ENCODE peak calls at places on chromosome 10, in ten cellular contexts. Y is left cardiac atrium; V is aorta; P is naive thymus-derived CD8-positive, alpha-beta T cell; W is activated T-cell treated with anti-CD3 and anti-CD28 coated beads, Interleukin-2, amount 50 U/mL, for 4 hours; T is activated CD4-positive, alpha-beta T cell treated with anti-CD3 and anti-CD28 coated beads for 36 hours; D is activated CD8-positive, alpha-beta T cell treated with anti-CD3 and anti-CD28 coated beads, Interleukin-2, amount 10 ng/mL, durations not matched to agents 7 days and 5 days; A is stimulated activated naive CD8-positive, alpha-beta T cell treated with anti-CD3 and anti-CD28 coated beads, Interleukin-15, Interleukin-2, amounts not matched to agents 100 U/mL and 50 U/mL, for 24 hours; U is activated naive CD8-positive, alpha-beta T cell treated with anti-CD3 and anti-CD28 coated beads, Interleukin-2, amount 50 U/mL, for 24 hours; G is thoracic aorta. X is an unnamed sample.
A peak's percentile ranks its signal among the peaks of the same experiment; 100 is the strongest.

GRCh38 chr10:29588640-29589421 is 45.9 kb downstream of the SVIL start:
- ATAC-seq in Y (no peak), V (no peak), P (no peak), W (no peak), T (no peak), D (no peak), A (no peak), U (no peak), G (no peak), X (no peak)

GRCh38 chr10:112389147-112389822 is 15.4 kb downstream of the ACSL5 start:
- ATAC-seq in Y (peak; percentile 94), V (peak; percentile 65), P (peak; percentile 74), W (peak; percentile 93), T (peak; percentile 90), D (peak; percentile 42), A (peak; percentile 94), U (peak; percentile 94), G (peak; percentile 65), X (peak; percentile 93)

GRCh38 chr10:73828166-73828565 is 16.8 kb upstream of the NDST2 start:
- ATAC-seq in Y (no peak), V (no peak), P (no peak), W (no peak), T (no peak), D (no peak), A (no peak), U (no peak), G (no peak), X (no peak)

GRCh38 chr10:92760609-92761008 is 70.9 kb downstream of the HHEX start:
- ATAC-seq in Y (no peak), V (no peak), P (no peak), W (no peak), T (no peak), D (no peak), A (no peak), U (no peak), G (no peak), X (no peak)

GRCh38 chr10:28593811-28594210 is 60.9 kb downstream of the WAC start:
- ATAC-seq in Y (peak; percentile 20), V (no peak), P (peak; percentile 33), W (no peak), T (no peak), D (peak; percentile 47), A (no peak), U (no peak), G (no peak), X (no peak)

GRCh38 chr10:84177541-84178386 is 4.2 kb downstream of the GPR15LG start:
- ATAC-seq in Y (peak; percentile 84), V (no peak), P (peak; percentile 87), W (peak; percentile 74), T (peak; percentile 73), D (peak; percentile 93), A (peak; percentile 40), U (peak; percentile 49), G (no peak), X (peak; percentile 66)

GRCh38 chr10:118463740-118464139 is 121.6 kb upstream of the FAM204A start:
- ATAC-seq in Y (no peak), V (no peak), P (no peak), W (no peak), T (no peak), D (no peak), A (no peak), U (no peak), G (no peak), X (no peak)

GRCh38 chr10:125089486-125089885 is 70.9 kb downstream of the CTBP2 start:
- ATAC-seq in Y (no peak), V (no peak), P (no peak), W (no peak), T (no peak), D (no peak), A (no peak), U (no peak), G (no peak), X (no peak)

GRCh38 chr10:7231420-7232414 is 179.1 kb downstream of the SFMBT2 start:
- ATAC-seq in Y (no peak), V (no peak), P (no peak), W (no peak), T (no peak), D (no peak), A (no peak), U (no peak), G (no peak), X (no peak)

GRCh38 chr10:4947635-4948596 is 15.3 kb upstream of the AKR1C1 start:
- ATAC-seq in Y (peak; percentile 96), V (peak; percentile 93), P (no peak), W (no peak), T (no peak), D (no peak), A (no peak), U (no peak), G (peak; percentile 88), X (no peak)

GRCh38 chr10:47039558-47039905 is 128.3 kb downstream of the PTPN20 start:
- ATAC-seq in Y (no peak), V (no peak), P (no peak), W (no peak), T (no peak), D (peak; percentile 33), A (no peak), U (no peak), G (no peak), X (no peak)

GRCh38 chr10:110278562-110278961 is 26.2 kb downstream of the SMNDC1 start:
- ATAC-seq in Y (no peak), V (no peak), P (no peak), W (no peak), T (no peak), D (no peak), A (no peak), U (no peak), G (no peak), X (no peak)

GRCh38 chr10:95706990-95707389 is 13.3 kb upstream of the TCTN3 start:
- ATAC-seq in Y (no peak), V (peak; percentile 38), P (no peak), W (no peak), T (no peak), D (no peak), A (no peak), U (peak; percentile 28), G (no peak), X (no peak)

GRCh38 chr10:106500041-106500440 is 664.5 kb downstream of the SORCS1 start:
- ATAC-seq in Y (no peak), V (no peak), P (no peak), W (no peak), T (no peak), D (no peak), A (no peak), U (no peak), G (no peak), X (no peak)

GRCh38 chr10:91930939-91931338 is 7.4 kb downstream of the BTAF1 start:
- ATAC-seq in Y (no peak), V (no peak), P (no peak), W (no peak), T (no peak), D (no peak), A (no peak), U (no peak), G (no peak), X (no peak)

GRCh38 chr10:24674892-24675632 is 48.6 kb downstream of the ARHGAP21 start:
- ATAC-seq in Y (no peak), V (no peak), P (no peak), W (no peak), T (peak; percentile 44), D (no peak), A (no peak), U (no peak), G (no peak), X (no peak)

GRCh38 chr10:3946234-3947229 is 161.5 kb upstream of the KLF6 start:
- ATAC-seq in Y (no peak), V (no peak), P (no peak), W (peak; percentile 4), T (peak; percentile 1), D (peak; percentile 6), A (no peak), U (no peak), G (no peak), X (no peak)

GRCh38 chr10:6647811-6648526 is 67.9 kb upstream of the PRKCQ start:
- ATAC-seq in Y (no peak), V (no peak), P (peak; percentile 97), W (peak; percentile 64), T (peak; percentile 82), D (peak; percentile 88), A (peak; percentile 87), U (peak; percentile 86), G (no peak), X (peak; percentile 27)

GRCh38 chr10:59628456-59628855 is 81.2 kb downstream of the SLC16A9 start:
- ATAC-seq in Y (no peak), V (no peak), P (no peak), W (no peak), T (no peak), D (no peak), A (no peak), U (no peak), G (no peak), X (no peak)

GRCh38 chr10:76036962-76037361 is 605.5 kb downstream of the LRMDA start:
- ATAC-seq in Y (no peak), V (no peak), P (no peak), W (no peak), T (no peak), D (no peak), A (no peak), U (no peak), G (no peak), X (no peak)

GRCh38 chr10:80524190-80524589 is 13.5 kb upstream of the SH2D4B start:
- ATAC-seq in Y (no peak), V (no peak), P (peak; percentile 8), W (no peak), T (no peak), D (no peak), A (no peak), U (peak; percentile 7), G (no peak), X (no peak)

GRCh38 chr10:113561214-113561613 is 8.4 kb downstream of the HABP2 start:
- ATAC-seq in Y (no peak), V (no peak), P (no peak), W (no peak), T (no peak), D (no peak), A (no peak), U (no peak), G (no peak), X (no peak)

GRCh38 chr10:96496281-96496925 is 17.3 kb downstream of the TLL2 start:
- ATAC-seq in Y (peak; percentile 32), V (no peak), P (no peak), W (no peak), T (no peak), D (no peak), A (no peak), U (peak; percentile 49), G (no peak), X (no peak)

GRCh38 chr10:127889605-127890195 is 3.0 kb downstream of the CLRN3 start:
- ATAC-seq in Y (peak; percentile 38), V (no peak), P (no peak), W (no peak), T (no peak), D (no peak), A (no peak), U (no peak), G (peak; percentile 62), X (no peak)

GRCh38 chr10:26448292-26448691 is 10.2 kb downstream of the APBB1IP start:
- ATAC-seq in Y (no peak), V (no peak), P (no peak), W (no peak), T (no peak), D (peak; percentile 32), A (no peak), U (no peak), G (no peak), X (peak; percentile 48)

GRCh38 chr10:26157734-26158133 is 58.8 kb upstream of the GAD2 start:
- ATAC-seq in Y (no peak), V (no peak), P (no peak), W (no peak), T (no peak), D (no peak), A (no peak), U (no peak), G (no peak), X (no peak)

GRCh38 chr10:28282341-28282740 is 20.5 kb downstream of the MPP7 start:
- ATAC-seq in Y (no peak), V (no peak), P (no peak), W (no peak), T (no peak), D (no peak), A (no peak), U (no peak), G (no peak), X (no peak)

GRCh38 chr10:76950354-76950753 is 687.3 kb downstream of the KCNMA1 start:
- ATAC-seq in Y (no peak), V (no peak), P (no peak), W (no peak), T (no peak), D (no peak), A (no peak), U (no peak), G (no peak), X (peak; percentile 22)